ENCODE peak calls at places on chromosomes 5 and 9, in five cellular contexts. T, S, O, Y and N are unnamed samples.

GRCh38 chr9:22210262-22210661 is 201.2 kb upstream of the CDKN2B start:
- DNase-seq in T (no peak), S (no peak), O (no peak), Y (no peak), N (peak)

GRCh38 chr9:93895535-93895934 is 59.6 kb downstream of the BARX1 start:
- DNase-seq in T (no peak), S (no peak), O (peak), Y (no peak), N (no peak)

GRCh38 chr5:112479418-112479817 is 60.3 kb upstream of the EPB41L4A start:
- DNase-seq in T (peak), S (no peak), O (no peak), Y (no peak), N (peak)

GRCh38 chr5:148939676-148940075 is 113.3 kb downstream of the ADRB2 start:
- DNase-seq in T (no peak), S (no peak), O (no peak), Y (peak), N (peak)

GRCh38 chr9:77802512-77803293 is 154.6 kb upstream of the GNA14 start:
- DNase-seq in T (no peak), S (no peak), O (no peak), Y (no peak), N (no peak)

GRCh38 chr5:58299266-58299665 is 160.6 kb downstream of the PLK2 start:
- DNase-seq in T (no peak), S (no peak), O (no peak), Y (no peak), N (no peak)

GRCh38 chr5:16484081-16484480 is 18.5 kb upstream of the ZNF622 start:
- DNase-seq in T (no peak), S (no peak), O (no peak), Y (no peak), N (no peak)

GRCh38 chr5:143664623-143665022 is 147.3 kb upstream of the HMHB1 start:
- DNase-seq in T (no peak), S (no peak), O (no peak), Y (no peak), N (peak)

GRCh38 chr5:30600892-30601291 is 592.6 kb upstream of the CDH6 start:
- DNase-seq in T (no peak), S (no peak), O (no peak), Y (no peak), N (no peak)

GRCh38 chr5:125316913-125317545 is 570.6 kb upstream of the ZNF608 start:
- DNase-seq in T (no peak), S (no peak), O (no peak), Y (no peak), N (peak)

GRCh38 chr5:139863855-139864558 is 68.4 kb downstream of the PSD2 start:
- DNase-seq in T (peak), S (peak), O (peak), Y (peak), N (peak)

GRCh38 chr9:127968717-127969383 is 11.9 kb downstream of the EEIG1 start:
- DNase-seq in T (peak), S (peak), O (peak), Y (peak), N (peak)

GRCh38 chr9:69364510-69365150 is 39.6 kb downstream of the ENTREP1 start:
- DNase-seq in T (no peak), S (no peak), O (no peak), Y (no peak), N (no peak)

GRCh38 chr9:115278241-115279035 is 160.5 kb upstream of the TNC start:
- DNase-seq in T (no peak), S (no peak), O (no peak), Y (no peak), N (no peak)

GRCh38 chr9:115285806-115286205 is 167.8 kb upstream of the TNC start:
- DNase-seq in T (no peak), S (no peak), O (no peak), Y (no peak), N (no peak)

DNA sequence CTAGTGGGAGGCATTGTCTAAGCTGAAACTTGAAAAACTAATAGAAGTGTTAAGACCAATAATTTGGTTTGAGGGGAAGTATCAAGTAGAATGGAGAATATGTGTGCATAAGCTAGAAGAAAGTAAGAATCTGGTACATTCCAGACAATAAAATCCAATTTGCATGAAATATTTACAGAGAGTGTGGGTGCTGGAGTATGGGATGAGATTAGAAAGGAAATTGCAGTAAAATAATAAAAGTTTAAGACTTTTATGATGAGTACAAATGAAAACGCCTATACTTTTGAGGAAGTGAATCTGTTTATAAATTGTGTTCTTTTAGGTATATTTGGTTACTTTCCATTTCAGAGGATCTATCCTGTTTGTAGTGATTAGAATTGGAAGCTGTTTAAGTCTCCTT is 165.4 kb upstream of the TNC start:
- DNase-seq in T (no peak), S (no peak), O (no peak), Y (no peak), N (no peak)
- TF ChIP-seq CTCF in T (no peak), S (no peak), O (no peak), Y (no peak), N (no peak)

GRCh38 chr9:5611321-5612186 is 17.4 kb upstream of the RIC1 start:
- DNase-seq in T (no peak), S (no peak), O (no peak), Y (no peak), N (no peak)
- H3K4me3 ChIP-seq in T (no peak), S (no peak), O (no peak), Y (no peak), N (no peak)

GRCh38 chr5:88119535-88119934 is 149.1 kb downstream of the TMEM161B start:
- DNase-seq in T (no peak), S (no peak), O (no peak), Y (no peak), N (no peak)
- TF ChIP-seq CTCF in T (no peak), S (no peak), O (no peak), Y (no peak), N (no peak)

GRCh38 chr5:10761842-10762165 is 770 bp upstream of the DAP start:
- DNase-seq in T (peak), S (no peak), O (no peak), Y (no peak), N (no peak)
- H3K4me3 ChIP-seq in T (peak), S (peak), O (peak), Y (peak), N (peak)

GRCh38 chr9:101463397-101463796 is 27.8 kb upstream of the ALDOB start:
- DNase-seq in T (peak), S (no peak), O (no peak), Y (no peak), N (peak)

GRCh38 chr9:101466863-101467262 is 31.3 kb upstream of the ALDOB start:
- DNase-seq in T (no peak), S (no peak), O (no peak), Y (no peak), N (no peak)

GRCh38 chr9:101468116-101468515 is 32.5 kb upstream of the ALDOB start:
- DNase-seq in T (no peak), S (no peak), O (no peak), Y (no peak), N (no peak)

GRCh38 chr9:101467690-101468089 is 32.1 kb upstream of the ALDOB start:
- DNase-seq in T (no peak), S (no peak), O (no peak), Y (no peak), N (no peak)

GRCh38 chr9:101465330-101465915 is 29.8 kb upstream of the ALDOB start:
- DNase-seq in T (peak), S (no peak), O (peak), Y (peak), N (peak)
- TF ChIP-seq CTCF in T (peak), S (peak), O (peak), Y (peak), N (peak)

GRCh38 chr9:34370970-34371880 is 5.5 kb downstream of the MYORG start:
- DNase-seq in T (no peak), S (no peak), O (no peak), Y (no peak), N (peak)
- H3K4me3 ChIP-seq in T (peak), S (no peak), O (no peak), Y (no peak), N (peak)